ENCODE peak calls at places on chromosomes 7 and 10, in eight cellular contexts. A is adrenal gland, O is left lung, T is mesenchymal stem cell, Y is psoas muscle, Q is cardiac muscle cell, G is brain microvascular endothelial cell, D is esophagus squamous epithelium. F is an unnamed sample. For H3K27me3, the result is how much of the 10 kb centered on the place peaks cover.

GRCh38 chr7:7812112-7812511 is 93.7 kb upstream of the RPA3 start:
- DNase-seq in A (no peak), O (no peak), T (no peak), Y (no peak), Q (no peak), G (no peak), D (no peak), F (no peak)

GRCh38 chr7:24756545-24756988 is 697 bp downstream of the GSDME start:
- DNase-seq in A (no peak), O (no peak), T (no peak), Y (peak), Q (no peak), G (no peak), D (no peak), F (peak)

GRCh38 chr10:104120061-104120460 is 1.9 kb upstream of the SFR1 start:
- DNase-seq in A (no peak), O (no peak), T (no peak), Y (no peak), Q (peak), G (no peak), D (no peak), F (no peak)

GRCh38 chr7:24572421-24573007 is 738 bp upstream of the PALS2 start:
- DNase-seq in A (peak), O (peak), T (peak), Y (peak), Q (peak), G (peak), D (no peak), F (peak)

GRCh38 chr7:29564455-29565185 is 985 bp downstream of the PRR15 start:
- DNase-seq in A (peak), O (peak), T (peak), Y (peak), Q (peak), G (peak), D (no peak), F (no peak)

GRCh38 chr10:22992075-22992474 is 64.2 kb downstream of the ARMC3 start:
- DNase-seq in A (no peak), O (no peak), T (no peak), Y (no peak), Q (no peak), G (no peak), D (no peak), F (peak)

GRCh38 chr10:52455095-52455494 is 141.0 kb downstream of the DKK1 start:
- DNase-seq in A (no peak), O (no peak), T (no peak), Y (no peak), Q (no peak), G (no peak), D (no peak), F (no peak)

GRCh38 chr10:70769121-70769520 is 16.1 kb downstream of the TBATA start:
- DNase-seq in A (no peak), O (no peak), T (no peak), Y (no peak), Q (no peak), G (no peak), D (no peak), F (no peak)

GRCh38 chr10:29714096-29714874 is 79.5 kb upstream of the SVIL start:
- DNase-seq in A (no peak), O (no peak), T (peak), Y (no peak), Q (peak), G (peak), D (no peak), F (no peak)

GRCh38 chr7:119196183-119196582 is 971.7 kb downstream of the ANKRD7 start:
- DNase-seq in A (no peak), O (no peak), T (peak), Y (no peak), Q (no peak), G (peak), D (no peak), F (no peak)
- H3K27ac ChIP-seq in A (no peak), O (no peak), T (no peak), Y (no peak), Q (peak), G (no peak), D (no peak), F (no peak)

GRCh38 chr10:14949291-14949690 is 4.6 kb downstream of the DCLRE1C start:
- DNase-seq in A (no peak), O (no peak), T (no peak), Y (no peak), Q (peak), G (no peak), D (no peak), F (no peak)
- H3K4me3 ChIP-seq in A (no peak), O (no peak), T (no peak), Y (no peak), Q (no peak), G (no peak), D (no peak), F (no peak)

GRCh38 chr7:97001221-97001620 is 4.1 kb upstream of the DLX6 start:
- DNase-seq in A (no peak), O (no peak), T (no peak), Y (no peak), Q (no peak), G (no peak), D (no peak), F (no peak)
- H3K27me3 ChIP-seq in A (half or more), O (half or more), T (half or more), Y (under half), Q (half or more), G (half or more), D (under half), F (half or more)

GRCh38 chr7:6161463-6162330 is 110.7 kb downstream of the CYTH3 start:
- DNase-seq in A (no peak), O (no peak), T (no peak), Y (no peak), Q (no peak), G (no peak), D (no peak), F (no peak)
- H3K27ac ChIP-seq in A (peak), O (no peak), T (no peak), Y (peak), Q (peak), G (no peak), D (peak), F (no peak)

F was measured in naive thymus-derived CD4-positive, alpha-beta T cell.